ENCODE peak calls at places on chromosomes 7 and 10, in five cellular contexts. A is IMR-90, S is ovary, M is H1, P is uterus. C is an unnamed sample. For H3K4me1, the result is how much of the 10 kb centered on the place peaks cover.

GRCh38 chr10:132838346-132838970 is 52.5 kb upstream of the NKX6-2 start:
- DNase-seq in A (no peak), S (peak), M (no peak), P (no peak), C (peak)

GRCh38 chr7:117630501-117630900 is 150.7 kb downstream of the CFTR start:
- DNase-seq in A (no peak), S (no peak), M (no peak), P (no peak), C (no peak)

GRCh38 chr7:144975882-144976281 is 140.0 kb upstream of the TPK1 start:
- DNase-seq in A (no peak), S (no peak), M (no peak), P (no peak), C (no peak)

GRCh38 chr7:98266840-98267239 is 14.6 kb upstream of the BRI3 start:
- DNase-seq in A (no peak), S (no peak), M (no peak), P (no peak), C (no peak)

GRCh38 chr7:107998150-107998549 is 4.8 kb downstream of the LAMB1 start:
- DNase-seq in A (no peak), S (no peak), M (no peak), P (no peak), C (no peak)

GRCh38 chr10:42937048-42937447 is 139.8 kb upstream of the RET start:
- DNase-seq in A (no peak), S (no peak), M (no peak), P (no peak), C (no peak)

GRCh38 chr7:30225863-30226361 is 58.5 kb upstream of the ZNRF2 start:
- DNase-seq in A (peak), S (peak), M (no peak), P (peak), C (peak)

GRCh38 chr7:50653997-50654425 is 88.8 kb upstream of the DDC start:
- DNase-seq in A (peak), S (peak), M (no peak), P (peak), C (no peak)

GRCh38 chr7:149427096-149427680 is 33.7 kb downstream of the ZNF777 start:
- DNase-seq in A (no peak), S (no peak), M (no peak), P (no peak), C (no peak)

GRCh38 chr7:121953601-121954000 is 80.6 kb downstream of the PTPRZ1 start:
- DNase-seq in A (no peak), S (no peak), M (no peak), P (no peak), C (no peak)

GRCh38 chr7:38518516-38518915 is 112.7 kb downstream of the AMPH start:
- DNase-seq in A (peak), S (no peak), M (no peak), P (no peak), C (no peak)

GRCh38 chr10:101843032-101843991 is at the start of gene KCNIP2:
- DNase-seq in A (no peak), S (no peak), M (no peak), P (no peak), C (no peak)

GRCh38 chr7:46256870-46257528 is 335.9 kb upstream of the IGFBP3 start:
- DNase-seq in A (no peak), S (no peak), M (no peak), P (no peak), C (no peak)

GRCh38 chr7:117728858-117729257 is 144.4 kb downstream of the CTTNBP2 start:
- DNase-seq in A (no peak), S (no peak), M (no peak), P (no peak), C (no peak)

GRCh38 chr10:96608262-96608661 is 21.4 kb upstream of the TM9SF3 start:
- DNase-seq in A (no peak), S (no peak), M (no peak), P (no peak), C (no peak)

GRCh38 chr7:140200102-140200989 is 23.6 kb upstream of the KDM7A start:
- DNase-seq in A (peak), S (no peak), M (no peak), P (no peak), C (no peak)

GRCh38 chr10:1169981-1170866 is 114.0 kb downstream of the WDR37 start:
- DNase-seq in A (no peak), S (peak), M (no peak), P (no peak), C (peak)

GRCh38 chr7:74068378-74069085 is 15.1 kb upstream of the LIMK1 start:
- DNase-seq in A (no peak), S (peak), M (no peak), P (no peak), C (no peak)

GRCh38 chr7:105664816-105665525 is 83.7 kb upstream of the EFCAB10 start:
- DNase-seq in A (peak), S (no peak), M (no peak), P (no peak), C (no peak)

GRCh38 chr10:70355234-70356021 is 27.0 kb downstream of the LRRC20 start:
- DNase-seq in A (no peak), S (no peak), M (no peak), P (no peak), C (no peak)

GRCh38 chr10:52115823-52116222 is 198.3 kb upstream of the DKK1 start:
- DNase-seq in A (peak), S (no peak), M (no peak), P (no peak), C (no peak)

GRCh38 chr10:123804716-123805115 is 86.9 kb downstream of the CPXM2 start:
- DNase-seq in A (no peak), S (no peak), M (no peak), P (no peak), C (no peak)

GRCh38 chr7:50721160-50721559 is 61.5 kb downstream of the GRB10 start:
- DNase-seq in A (no peak), S (no peak), M (no peak), P (no peak), C (peak)

GRCh38 chr7:158606671-158607424 is 19.2 kb upstream of the PTPRN2 start:
- DNase-seq in A (no peak), S (no peak), M (no peak), P (no peak), C (no peak)

GRCh38 chr10:107498983-107499382 is 334.5 kb upstream of the SORCS1 start:
- DNase-seq in A (no peak), S (no peak), M (no peak), P (no peak), C (no peak)

GRCh38 chr10:93071177-93071472 is 2.6 kb upstream of the CYP26A1 start:
- DNase-seq in A (no peak), S (no peak), M (no peak), P (no peak), C (no peak)

GRCh38 chr10:110408203-110408871 is 89.4 kb upstream of the DUSP5 start:
- DNase-seq in A (no peak), S (no peak), M (no peak), P (no peak), C (peak)
- H3K4me3 ChIP-seq in A (no peak), S (no peak), M (no peak), P (no peak), C (no peak)

DNA sequence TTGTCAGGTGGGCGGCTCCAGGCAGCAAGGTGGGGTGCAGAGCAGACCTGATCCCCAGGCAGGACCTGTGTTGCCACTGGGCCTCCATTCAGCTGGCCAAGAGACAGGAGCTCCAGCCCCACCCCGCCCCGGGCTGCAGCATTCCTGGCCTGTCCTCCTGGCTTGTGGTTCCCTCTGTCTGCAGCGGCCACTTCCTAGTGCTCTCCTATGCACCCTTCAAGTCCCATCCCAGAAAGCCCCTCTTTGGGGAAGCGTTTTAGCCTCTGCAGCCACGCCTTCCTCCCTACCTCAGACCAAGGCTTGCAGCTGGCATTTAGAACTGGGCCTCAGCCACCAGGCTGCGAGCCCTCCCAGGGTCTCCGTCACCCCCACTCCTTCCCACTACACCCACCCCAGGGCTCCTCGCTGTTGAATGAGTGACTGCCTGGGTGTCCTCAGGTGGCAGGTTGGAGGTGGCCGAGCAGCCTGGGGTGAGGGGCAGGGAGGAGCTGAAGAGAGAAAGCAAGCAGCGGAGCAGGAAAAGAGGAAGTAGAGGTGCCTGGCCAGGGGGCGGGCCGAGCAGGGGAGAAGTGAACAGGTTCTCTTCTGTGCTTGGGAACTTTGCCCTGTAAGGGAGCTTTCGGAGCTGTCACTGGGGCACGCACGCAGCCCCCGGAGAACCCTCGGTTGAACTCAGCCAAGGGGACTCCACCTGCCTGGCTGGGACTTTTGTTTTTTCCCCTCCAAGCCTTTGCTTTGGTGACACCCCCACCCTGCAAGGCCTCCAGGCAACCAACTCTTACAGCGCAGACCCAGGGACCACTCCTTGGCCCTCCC is 109.1 kb upstream of the TNRC18 start:
- DNase-seq in A (no peak), S (peak), M (no peak), P (peak), C (peak)
- TF ChIP-seq POLR2A in A (no peak), S (no peak), M (no peak), P (no peak), C (no peak)

GRCh38 chr7:101165075-101165957 is at the start of gene VGF:
- DNase-seq in A (peak), S (peak), M (peak), P (peak), C (peak)
- H3K4me1 ChIP-seq in A (under half), S (under half), M (under half), P (under half), C (under half)

GRCh38 chr7:104230606-104231005 is 22.8 kb upstream of the ORC5 start:
- DNase-seq in A (peak), S (no peak), M (no peak), P (no peak), C (no peak)
- H3K4me3 ChIP-seq in A (no peak), S (no peak), M (no peak), P (no peak), C (no peak)

GRCh38 chr10:3803295-3803883 is 18.4 kb upstream of the KLF6 start:
- DNase-seq in A (peak), S (no peak), M (no peak), P (no peak), C (no peak)

GRCh38 chr10:3806603-3807002 is 21.6 kb upstream of the KLF6 start:
- DNase-seq in A (peak), S (no peak), M (no peak), P (no peak), C (no peak)

GRCh38 chr10:3805791-3806381 is 20.9 kb upstream of the KLF6 start:
- DNase-seq in A (peak), S (no peak), M (no peak), P (peak), C (no peak)

GRCh38 chr10:3803884-3804741 is 19.1 kb upstream of the KLF6 start:
- DNase-seq in A (peak), S (no peak), M (no peak), P (no peak), C (no peak)

GRCh38 chr10:3805227-3805790 is 20.3 kb upstream of the KLF6 start:
- DNase-seq in A (peak), S (no peak), M (no peak), P (no peak), C (no peak)
- TF ChIP-seq POLR2A in A (no peak), S (no peak), M (no peak), P (no peak), C (no peak)

GRCh38 chr10:22135591-22135990 is 82.2 kb downstream of the EBLN1 start:
- DNase-seq in A (no peak), S (no peak), M (no peak), P (no peak), C (no peak)
- H3K4me1 ChIP-seq in A (under half), S (under half), M (under half), P (under half), C (under half)

GRCh38 chr7:28024786-28025334 is 155.7 kb downstream of the JAZF1 start:
- DNase-seq in A (no peak), S (no peak), M (no peak), P (no peak), C (no peak)

GRCh38 chr7:28029036-28029435 is 151.6 kb downstream of the JAZF1 start:
- DNase-seq in A (peak), S (no peak), M (no peak), P (no peak), C (no peak)

GRCh38 chr7:28033386-28033785 is 147.2 kb downstream of the JAZF1 start:
- DNase-seq in A (no peak), S (no peak), M (no peak), P (no peak), C (no peak)

GRCh38 chr7:28032738-28033380 is 147.7 kb downstream of the JAZF1 start:
- DNase-seq in A (no peak), S (no peak), M (no peak), P (no peak), C (no peak)

DNA sequence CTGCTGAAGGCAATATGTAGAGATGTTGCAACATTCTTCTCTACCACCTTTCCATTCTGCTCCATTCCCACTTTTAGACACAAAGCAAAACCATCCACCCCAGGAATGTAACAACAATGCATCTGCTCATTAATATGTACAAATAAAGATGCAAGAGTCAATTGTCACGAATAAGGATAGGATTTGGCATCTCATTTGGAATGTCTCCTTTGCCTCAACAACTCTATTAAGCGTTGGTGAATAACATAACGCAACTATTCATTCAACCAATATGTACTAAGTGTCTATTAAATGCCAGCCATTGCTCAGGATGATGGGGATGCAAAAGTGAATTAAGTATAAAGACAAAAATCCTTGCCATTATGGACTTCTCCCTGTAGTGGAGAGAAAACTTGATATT is 152.1 kb downstream of the JAZF1 start:
- DNase-seq in A (no peak), S (no peak), M (no peak), P (no peak), C (no peak)
- H3K4me3 ChIP-seq in A (no peak), S (no peak), M (no peak), P (no peak), C (no peak)

GRCh38 chr10:119103687-119104652 is at the start of gene DENND10:
- DNase-seq in A (peak), S (peak), M (peak), P (peak), C (peak)
- TF ChIP-seq POLR2A in A (peak), S (peak), M (peak), P (peak), C (no peak)

C was measured in breast epithelium.